ENCODE peak calls at places on chromosome 20, in nine cellular contexts. Z is breast epithelium, V is endothelial cell of umbilical vein, U is transverse colon, T is stomach, G is sigmoid colon, H is HCT116, O is K562, E is vagina. I is an unnamed sample. For H3K4me1, the result is how much of the 10 kb centered on the place peaks cover.

GRCh38 chr20:48986899-48987298 is 59.2 kb upstream of the CSE1L start:
- DNase-seq in E (no peak), U (no peak), G (no peak), O (no peak), H (no peak), Z (no peak), V (peak), T (no peak), I (no peak)

GRCh38 chr20:25198663-25199363 is 3.3 kb downstream of the ENTPD6 start:
- DNase-seq in Z (no peak), U (no peak), E (peak), O (no peak), T (no peak), H (no peak), G (no peak), V (no peak), I (no peak)

GRCh38 chr20:46810442-46811327 is 84.0 kb upstream of the EYA2 start:
- DNase-seq in E (no peak), V (no peak), G (no peak), O (no peak), U (no peak), T (no peak), Z (no peak), H (no peak), I (no peak)

GRCh38 chr20:3109350-3110302 is 25.1 kb upstream of the AVP start:
- DNase-seq in E (no peak), H (no peak), U (no peak), O (no peak), G (no peak), V (no peak), Z (no peak), T (no peak), I (no peak)

GRCh38 chr20:50690979-50691584 is at the start of gene RIPOR3:
- DNase-seq in O (peak), U (no peak), Z (no peak), G (peak), H (no peak), E (no peak), T (peak), V (no peak), I (no peak)

GRCh38 chr20:25695532-25696383 is 895 bp downstream of the ZNF337 start:
- DNase-seq in T (no peak), U (peak), O (no peak), E (no peak), H (no peak), G (no peak), Z (no peak), V (no peak), I (no peak)

GRCh38 chr20:9739991-9740390 is 98.9 kb downstream of the PAK5 start:
- DNase-seq in T (no peak), V (no peak), Z (no peak), O (no peak), H (no peak), G (no peak), U (no peak), E (no peak), I (no peak)

GRCh38 chr20:59812286-59813125 is 120.9 kb downstream of the SYCP2 start:
- DNase-seq in H (no peak), E (peak), O (no peak), G (no peak), V (no peak), U (no peak), Z (no peak), T (peak), I (no peak)

GRCh38 chr20:63696628-63697356 is at the start of gene TNFRSF6B:
- DNase-seq in T (no peak), O (no peak), V (peak), E (no peak), U (peak), G (peak), H (no peak), Z (no peak), I (no peak)

GRCh38 chr20:1888796-1889463 is 6.3 kb upstream of the SIRPA start:
- DNase-seq in E (no peak), G (peak), T (no peak), V (no peak), U (no peak), O (no peak), H (no peak), Z (peak), I (no peak)

GRCh38 chr20:8578191-8578690 is 446.2 kb downstream of the PLCB1 start:
- DNase-seq in V (no peak), Z (no peak), O (no peak), U (no peak), T (no peak), H (no peak), G (no peak), E (no peak), I (no peak)

GRCh38 chr20:57322476-57322875 is 7.1 kb upstream of the SPO11 start:
- DNase-seq in O (no peak), H (no peak), U (no peak), V (no peak), G (no peak), E (no peak), Z (no peak), T (no peak), I (no peak)

GRCh38 chr20:32029561-32029960 is 19.3 kb downstream of the CCM2L start:
- DNase-seq in E (no peak), U (no peak), Z (no peak), O (no peak), H (no peak), T (no peak), V (no peak), G (no peak), I (no peak)

GRCh38 chr20:31740208-31740607 is 1.1 kb downstream of the TPX2 start:
- DNase-seq in U (no peak), V (peak), Z (no peak), G (no peak), E (no peak), H (no peak), T (no peak), O (peak), I (no peak)

GRCh38 chr20:1844723-1845523 is 50.3 kb upstream of the SIRPA start:
- DNase-seq in G (peak), Z (no peak), T (peak), V (peak), O (no peak), E (no peak), U (peak), H (no peak), I (no peak)

GRCh38 chr20:8946036-8946926 is 122.6 kb upstream of the PLCB4 start:
- DNase-seq in T (no peak), E (no peak), V (no peak), Z (no peak), G (no peak), O (no peak), H (no peak), U (no peak), I (no peak)

GRCh38 chr20:63315240-63315981 is 22.4 kb downstream of the COL20A1 start:
- DNase-seq in H (no peak), Z (no peak), O (no peak), E (no peak), V (no peak), T (no peak), U (no peak), G (no peak), I (no peak)

GRCh38 chr20:16922834-16923233 is 174.7 kb downstream of the OTOR start:
- DNase-seq in Z (no peak), T (no peak), G (no peak), E (no peak), O (no peak), U (no peak), H (no peak), V (no peak), I (no peak)

GRCh38 chr20:59137532-59137931 is 26.1 kb upstream of the ZNF831 start:
- DNase-seq in Z (no peak), O (no peak), T (no peak), V (no peak), H (no peak), U (peak), G (no peak), E (no peak), I (peak)

GRCh38 chr20:37516697-37517370 is 4.2 kb upstream of the NNAT start:
- DNase-seq in U (peak), G (no peak), T (peak), V (no peak), H (no peak), Z (no peak), O (no peak), E (no peak), I (no peak)

GRCh38 chr20:61611401-61611800 is 359.3 kb downstream of the CDH4 start:
- DNase-seq in E (no peak), T (no peak), V (no peak), U (no peak), O (no peak), G (no peak), Z (no peak), H (no peak), I (no peak)

GRCh38 chr20:54633903-54634302 is 158.5 kb downstream of the DOK5 start:
- DNase-seq in V (no peak), Z (no peak), H (no peak), O (no peak), T (no peak), E (no peak), U (no peak), G (no peak), I (no peak)

GRCh38 chr20:48247961-48248360 is 462.7 kb upstream of the SULF2 start:
- DNase-seq in E (no peak), Z (no peak), U (no peak), T (no peak), V (no peak), G (no peak), H (no peak), O (no peak), I (no peak)

GRCh38 chr20:52200870-52201269 is 9.3 kb upstream of the ZFP64 start:
- DNase-seq in U (no peak), V (no peak), E (no peak), H (no peak), O (no peak), T (no peak), G (no peak), Z (no peak), I (no peak)

GRCh38 chr20:56762401-56762800 is 133.3 kb downstream of the TFAP2C start:
- DNase-seq in H (no peak), Z (no peak), O (no peak), U (no peak), T (no peak), E (no peak), G (no peak), V (no peak), I (no peak)

GRCh38 chr20:63895886-63896135 is 885 bp downstream of the DNAJC5 start:
- DNase-seq in E (no peak), O (no peak), V (no peak), H (no peak), G (no peak), U (no peak), T (no peak), Z (no peak), I (no peak)

GRCh38 chr20:57260065-57260958 is 6.1 kb downstream of the BMP7 start:
- DNase-seq in O (no peak), Z (no peak), T (no peak), G (no peak), H (no peak), V (no peak), U (no peak), E (no peak), I (no peak)

GRCh38 chr20:38805958-38806854 is 709 bp downstream of the PPP1R16B start:
- DNase-seq in U (peak), E (no peak), H (no peak), V (peak), G (no peak), O (peak), Z (no peak), T (no peak), I (no peak)

GRCh38 chr20:19986419-19986818 is 30.7 kb upstream of the NAA20 start:
- DNase-seq in T (no peak), H (no peak), G (no peak), U (no peak), E (no peak), V (no peak), Z (no peak), O (no peak), I (no peak)

GRCh38 chr20:61636531-61637116 is 384.6 kb downstream of the CDH4 start:
- DNase-seq in Z (no peak), V (no peak), O (no peak), U (no peak), E (no peak), H (no peak), G (no peak), T (no peak), I (no peak)

GRCh38 chr20:44167736-44168135 is 19.3 kb downstream of the JPH2 start:
- DNase-seq in T (no peak), V (no peak), H (no peak), E (no peak), G (no peak), Z (no peak), U (no peak), O (no peak), I (no peak)
- TF ChIP-seq POLR2AphosphoS5 in T (no peak), V (no peak), H (no peak), E (no peak), G (no peak), Z (no peak), U (no peak), O (no peak), I (no peak)

GRCh38 chr20:40807771-40808170 is 118.7 kb upstream of the MAFB start:
- DNase-seq in E (peak), G (no peak), O (no peak), H (no peak), Z (no peak), V (no peak), U (no peak), T (peak), I (no peak)

GRCh38 chr20:40810336-40810735 is 121.3 kb upstream of the MAFB start:
- DNase-seq in T (no peak), E (no peak), O (no peak), H (no peak), U (no peak), G (no peak), Z (no peak), V (no peak), I (no peak)

GRCh38 chr20:40805592-40805991 is 116.6 kb upstream of the MAFB start:
- DNase-seq in U (no peak), T (peak), G (no peak), O (no peak), V (no peak), E (peak), Z (no peak), H (no peak), I (no peak)

GRCh38 chr20:40809361-40809760 is 120.3 kb upstream of the MAFB start:
- DNase-seq in Z (no peak), T (no peak), E (peak), V (no peak), U (no peak), H (no peak), O (no peak), G (no peak), I (no peak)

GRCh38 chr20:40807094-40807623 is 118.1 kb upstream of the MAFB start:
- DNase-seq in O (no peak), G (no peak), H (no peak), T (no peak), Z (no peak), U (no peak), V (no peak), E (peak), I (no peak)
- H3K4me1 ChIP-seq in O (under half), G (under half), H (under half), T (under half), Z (under half), U (under half), V (under half), E (under half), I (under half)

DNA sequence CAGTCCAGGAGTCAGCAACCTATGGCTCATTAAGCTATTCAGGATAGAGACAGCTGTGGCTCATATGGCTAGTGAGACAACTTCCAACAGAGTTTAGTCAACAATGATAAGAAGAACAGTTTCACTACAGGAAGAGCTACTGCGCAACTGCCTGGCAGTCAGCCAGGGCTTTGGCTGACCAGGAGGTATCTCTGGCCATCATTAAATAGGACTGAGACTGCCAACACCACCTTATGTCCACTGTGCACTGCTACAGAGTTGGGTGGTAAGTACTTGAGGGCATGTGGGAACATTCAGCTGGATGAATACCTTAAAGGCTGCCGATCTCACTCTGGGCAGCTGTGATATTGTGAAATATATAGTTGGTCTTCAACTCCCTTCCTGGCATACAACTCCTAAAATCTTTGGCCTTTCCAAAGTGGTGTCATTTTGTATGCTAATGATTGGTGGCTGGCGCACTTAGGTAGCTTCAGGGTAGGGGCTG is 52.2 kb upstream of the FAM83C start:
- DNase-seq in E (no peak), H (no peak), G (no peak), U (peak), V (peak), O (peak), Z (no peak), T (peak), I (peak)
- TF ChIP-seq POLR2AphosphoS5 in E (no peak), H (no peak), G (no peak), U (peak), V (peak), O (peak), Z (no peak), T (peak), I (peak)

DNA sequence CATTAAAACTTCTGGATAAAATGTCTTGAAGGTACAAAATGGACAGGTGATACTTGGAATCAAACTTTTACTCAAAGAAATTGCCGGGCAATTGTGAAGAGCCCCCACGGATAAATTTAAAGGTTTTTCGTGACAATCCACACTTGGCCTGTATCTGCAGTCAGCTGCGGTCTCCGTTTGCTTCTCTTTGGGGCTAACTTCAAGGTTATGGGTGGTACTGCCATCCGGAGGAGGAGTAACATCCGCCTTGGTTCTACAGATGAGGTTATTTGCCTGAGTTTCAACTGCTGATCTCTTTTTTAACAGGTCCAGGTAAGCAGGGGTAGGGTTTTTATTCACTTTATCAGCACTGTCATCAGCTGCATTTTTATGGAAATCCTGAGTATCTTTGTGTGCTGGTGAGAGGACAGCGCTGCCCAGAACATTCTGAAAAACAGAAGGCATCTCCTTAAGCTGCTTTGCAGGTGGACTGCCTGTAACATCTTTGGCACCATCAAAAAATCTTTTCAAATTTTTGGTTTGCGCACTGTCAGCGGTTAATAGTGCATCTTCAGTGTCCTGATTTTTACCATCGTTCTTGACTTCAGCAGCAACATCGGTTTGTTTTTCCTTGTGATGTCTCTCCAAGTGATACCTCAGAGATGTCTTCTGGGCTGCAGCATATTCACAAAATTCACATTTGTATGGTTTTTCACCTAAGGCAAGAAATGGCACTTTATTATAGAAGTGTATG is 16.9 kb downstream of the ZNF217 start:
- DNase-seq in O (no peak), E (no peak), G (no peak), H (no peak), Z (no peak), U (no peak), T (no peak), V (no peak), I (no peak)
- H3K4me1 ChIP-seq in O (under half), E (under half), G (under half), H (under half), Z (under half), U (under half), T (half or more), V (under half), I (under half)

GRCh38 chr20:18496740-18497592 is at the start of gene RBBP9:
- DNase-seq in H (peak), G (peak), Z (peak), V (peak), O (peak), T (peak), U (peak), E (peak), I (peak)
- TF ChIP-seq POLR2AphosphoS5 in H (peak), G (peak), Z (peak), V (peak), O (no peak), T (peak), U (peak), E (peak), I (peak)

DNA sequence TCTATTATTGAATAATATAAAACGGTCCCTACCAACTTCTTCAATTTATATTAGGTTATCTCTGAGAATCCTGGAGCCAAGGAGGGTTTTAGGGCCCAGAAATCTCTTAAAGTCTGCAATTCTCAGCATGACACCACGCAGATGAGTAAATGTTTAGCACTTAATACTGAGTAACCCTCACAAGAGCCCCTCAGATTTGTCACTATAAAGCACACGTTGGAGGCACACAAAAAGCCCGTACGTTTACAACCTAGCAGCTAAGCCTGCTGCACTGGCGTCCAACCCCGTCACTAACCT is 1.2 kb downstream of the CPNE1 start:
- DNase-seq in Z (no peak), O (no peak), T (no peak), E (no peak), H (no peak), U (no peak), G (no peak), V (no peak), I (no peak)
- H3K4me1 ChIP-seq in Z (under half), O (under half), T (half or more), E (half or more), H (under half), U (half or more), G (under half), V (under half), I (under half)

DNA sequence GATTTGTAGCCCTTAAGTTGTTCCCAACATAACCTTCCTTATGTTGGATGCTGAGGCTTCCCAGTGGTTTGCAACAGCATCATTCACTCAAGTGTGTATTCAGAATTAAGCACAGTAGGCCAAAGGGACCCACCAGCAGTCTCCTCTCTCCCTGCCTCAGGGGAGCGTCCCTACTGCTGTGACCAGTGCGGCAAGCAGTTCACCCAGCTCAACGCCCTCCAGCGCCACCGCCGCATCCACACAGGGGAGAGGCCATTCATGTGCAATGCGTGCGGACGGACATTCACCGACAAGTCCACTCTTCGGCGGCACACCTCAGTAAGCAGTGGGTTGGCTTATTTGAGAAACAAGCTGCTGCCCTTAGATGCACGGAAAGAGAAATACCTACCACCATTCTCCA is 7.4 kb downstream of the GZF1 start:
- DNase-seq in G (no peak), T (no peak), H (no peak), E (no peak), O (no peak), Z (no peak), U (no peak), V (no peak), I (no peak)
- TF ChIP-seq POLR2AphosphoS5 in G (no peak), T (no peak), H (no peak), E (no peak), O (no peak), Z (no peak), U (no peak), V (no peak), I (no peak)